ENCODE peak calls at places on chromosomes 12 and 14, in six cellular contexts. R is fibroblast of lung, T is dorsolateral prefrontal cortex, H is epithelial cell of esophagus, J is SK-N-SH, P is GM12865. B is an unnamed sample.

GRCh38 chr12:101698782-101699347 is 1.4 kb downstream of the CHPT1 start:
- DNase-seq in R (peak; percentile 6), T (no peak), H (no peak), J (peak; percentile 45), P (no peak), B (no peak)

GRCh38 chr12:49819786-49820185 is 8.4 kb downstream of the NCKAP5L start:
- DNase-seq in R (no peak), T (no peak), H (no peak), J (no peak), P (no peak), B (no peak)

GRCh38 chr12:75698052-75698451 is 186.6 kb upstream of the KRR1 start:
- DNase-seq in R (no peak), T (no peak), H (no peak), J (no peak), P (no peak), B (no peak)

GRCh38 chr12:47977046-47977771 is 13.8 kb downstream of the TMEM106C start:
- DNase-seq in R (no peak), T (no peak), H (peak; percentile 75), J (no peak), P (no peak), B (no peak)

GRCh38 chr14:36069535-36069900 is 107.0 kb downstream of the PTCSC3 start:
- DNase-seq in R (peak; percentile 55), T (no peak), H (peak; percentile 63), J (peak; percentile 53), P (peak; percentile 65), B (no peak)

GRCh38 chr12:74328623-74329022 is 209.0 kb upstream of the ATXN7L3B start:
- DNase-seq in R (peak; percentile 9), T (no peak), H (no peak), J (no peak), P (no peak), B (no peak)

GRCh38 chr12:106113446-106114083 is 25.2 kb downstream of the NUAK1 start:
- DNase-seq in R (peak; percentile 52), T (no peak), H (peak; percentile 76), J (no peak), P (no peak), B (no peak)

GRCh38 chr12:115017346-115017745 is 333.4 kb upstream of the TBX3 start:
- DNase-seq in R (no peak), T (no peak), H (no peak), J (no peak), P (no peak), B (no peak)

GRCh38 chr14:64035143-64035542 is 182.3 kb downstream of the SYNE2 start:
- DNase-seq in R (peak; percentile 43), T (no peak), H (no peak), J (no peak), P (no peak), B (no peak)

GRCh38 chr12:15584366-15585041 is 204.7 kb downstream of the EPS8 start:
- DNase-seq in R (peak; percentile 71), T (no peak), H (peak; percentile 80), J (peak; percentile 5), P (peak; percentile 84), B (no peak)

GRCh38 chr14:103393687-103394626 is 8.7 kb downstream of the MARK3 start:
- DNase-seq in R (peak; percentile 51), T (no peak), H (peak; percentile 41), J (peak; percentile 50), P (peak; percentile 42), B (no peak)

GRCh38 chr12:120720234-120720968 is 5.2 kb upstream of the ACADS start:
- DNase-seq in R (peak; percentile 70), T (peak; percentile 29), H (peak; percentile 76), J (no peak), P (no peak), B (no peak)

GRCh38 chr12:6262635-6263034 is 47.8 kb upstream of the PLEKHG6 start:
- DNase-seq in R (no peak), T (no peak), H (no peak), J (no peak), P (peak; percentile 24), B (no peak)

GRCh38 chr12:71447691-71448660 is 8.4 kb downstream of the LGR5 start:
- DNase-seq in R (peak; percentile 86), T (peak; percentile 24), H (no peak), J (no peak), P (no peak), B (no peak)

GRCh38 chr12:111434680-111435338 is 29.1 kb downstream of the SH2B3 start:
- DNase-seq in R (peak; percentile 76), T (no peak), H (no peak), J (no peak), P (peak; percentile 93), B (peak; percentile 84)

GRCh38 chr12:129964826-129965457 is 61.1 kb upstream of the TMEM132D start:
- DNase-seq in R (no peak), T (no peak), H (peak; percentile 11), J (no peak), P (no peak), B (no peak)

GRCh38 chr12:108580531-108580930 is 17.4 kb downstream of the TMEM119 start:
- DNase-seq in R (no peak), T (no peak), H (no peak), J (no peak), P (no peak), B (no peak)

GRCh38 chr12:76311796-76312195 is 36.4 kb downstream of the BBS10 start:
- DNase-seq in R (peak; percentile 44), T (no peak), H (peak; percentile 56), J (no peak), P (no peak), B (no peak)

GRCh38 chr12:21369141-21369980 is 3.3 kb upstream of the IAPP start:
- DNase-seq in R (no peak), T (no peak), H (no peak), J (no peak), P (no peak), B (no peak)

GRCh38 chr12:81668475-81668874 is 90.7 kb downstream of the PPFIA2 start:
- DNase-seq in R (peak; percentile 100), T (peak; percentile 7), H (peak; percentile 86), J (no peak), P (peak; percentile 21), B (no peak)

GRCh38 chr14:24831677-24832076 is 197.7 kb upstream of the GZMB start:
- DNase-seq in R (no peak), T (no peak), H (no peak), J (no peak), P (no peak), B (no peak)

GRCh38 chr14:65940056-65940735 is 527.7 kb downstream of the FUT8 start:
- DNase-seq in R (no peak), T (no peak), H (peak; percentile 28), J (peak; percentile 40), P (peak; percentile 57), B (no peak)

GRCh38 chr14:54637829-54638446 is 71.0 kb downstream of the SAMD4A start:
- DNase-seq in R (peak; percentile 86), T (no peak), H (peak; percentile 69), J (no peak), P (no peak), B (no peak)

GRCh38 chr14:93804654-93805053 is 16.4 kb upstream of the PRIMA1 start:
- DNase-seq in R (no peak), T (no peak), H (no peak), J (no peak), P (no peak), B (no peak)

GRCh38 chr14:93797536-93797935 is 9.3 kb upstream of the PRIMA1 start:
- DNase-seq in R (no peak), T (no peak), H (no peak), J (no peak), P (no peak), B (no peak)

GRCh38 chr14:93797071-93797470 is 8.8 kb upstream of the PRIMA1 start:
- DNase-seq in R (no peak), T (no peak), H (no peak), J (no peak), P (no peak), B (no peak)

GRCh38 chr14:93799617-93800016 is 11.3 kb upstream of the PRIMA1 start:
- DNase-seq in R (no peak), T (no peak), H (no peak), J (no peak), P (no peak), B (no peak)

DNA sequence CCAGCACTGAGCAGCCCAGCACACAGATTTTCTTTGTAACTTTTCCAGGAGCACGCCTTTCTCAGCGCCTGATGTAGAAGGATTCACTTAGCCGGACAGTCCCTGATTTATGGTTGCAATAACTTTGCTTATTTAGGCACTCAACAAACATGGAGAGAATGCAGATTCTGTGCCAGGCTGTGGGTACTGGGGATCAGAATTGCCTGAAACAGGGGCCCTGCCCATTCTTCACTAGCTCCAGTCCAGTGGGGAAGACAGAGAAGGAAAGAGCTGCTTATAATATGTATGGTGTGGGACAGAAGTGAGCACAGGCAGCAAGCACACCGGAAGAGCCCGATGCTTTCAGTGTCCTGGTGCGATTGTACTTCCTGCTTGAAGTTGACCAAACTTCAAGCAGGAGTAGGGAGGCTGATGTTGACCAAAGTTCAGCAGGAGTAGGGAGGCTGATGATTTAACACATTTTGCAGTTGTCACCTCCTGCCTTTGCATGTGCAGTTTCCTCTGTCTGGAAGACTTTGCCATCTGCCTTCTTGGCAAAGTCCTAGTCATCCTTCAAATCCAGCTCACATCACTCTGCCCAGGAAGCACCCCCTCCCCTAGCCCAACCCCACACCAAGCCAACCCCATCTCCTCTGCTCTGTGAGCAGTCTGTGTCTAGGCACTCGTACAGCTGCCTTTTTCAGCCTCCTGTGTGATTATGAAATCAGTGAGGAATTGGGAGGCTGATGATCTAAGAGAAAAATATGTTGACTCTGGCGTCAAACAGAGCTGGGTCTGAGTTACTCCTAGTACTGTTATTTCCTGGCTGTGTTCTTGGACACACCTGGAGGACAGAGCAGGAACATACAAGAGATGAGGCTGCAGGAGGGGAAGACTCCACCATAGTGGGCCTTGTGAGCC is 12.0 kb upstream of the PRIMA1 start:
- DNase-seq in R (no peak), T (no peak), H (peak; percentile 18), J (no peak), P (no peak), B (no peak)
- TF ChIP-seq CTCF in R (no peak), T (no peak), H (no peak), J (no peak), P (no peak), B (no peak)

GRCh38 chr12:89154743-89155530 is 197.4 kb downstream of the DUSP6 start:
- DNase-seq in R (no peak), T (no peak), H (no peak), J (no peak), P (no peak), B (no peak)
- TF ChIP-seq CTCF in R (peak; percentile 12), T (no peak), H (no peak), J (no peak), P (no peak), B (no peak)

GRCh38 chr12:7935773-7936581 is at the start of gene SLC2A3:
- DNase-seq in R (peak; percentile 91), T (peak; percentile 21), H (peak; percentile 57), J (peak; percentile 43), P (peak; percentile 82), B (peak; percentile 55)

GRCh38 chr12:7940906-7941305 is 4.9 kb upstream of the SLC2A3 start:
- DNase-seq in R (no peak), T (no peak), H (no peak), J (no peak), P (no peak), B (no peak)

GRCh38 chr12:7935464-7935772 is 569 bp downstream of the SLC2A3 start:
- DNase-seq in R (no peak), T (no peak), H (no peak), J (no peak), P (peak; percentile 25), B (no peak)

GRCh38 chr12:7934560-7935463 is 1.2 kb downstream of the SLC2A3 start:
- DNase-seq in R (no peak), T (no peak), H (no peak), J (no peak), P (peak; percentile 10), B (no peak)

GRCh38 chr12:7937867-7938506 is 2.0 kb upstream of the SLC2A3 start:
- DNase-seq in R (peak; percentile 42), T (no peak), H (no peak), J (no peak), P (peak; percentile 24), B (no peak)
- TF ChIP-seq CTCF in R (no peak), T (no peak), H (no peak), J (peak; percentile 40), P (peak; percentile 15), B (no peak)

GRCh38 chr12:43501705-43502104 is 50.3 kb downstream of the ADAMTS20 start:
- DNase-seq in R (peak; percentile 2), T (no peak), H (peak; percentile 43), J (peak; percentile 56), P (peak; percentile 12), B (no peak)
- TF ChIP-seq CTCF in R (peak; percentile 21), T (no peak), H (peak; percentile 54), J (peak; percentile 71), P (peak; percentile 18), B (no peak)